ENCODE peak calls at places on chromosomes 2 and 18, in four cellular contexts. O is A549, H is K562, W is HepG2. P is an unnamed sample.

GRCh38 chr2:235170536-235171510 is 219.0 kb downstream of the SH3BP4 start:
- DNase-seq in O (peak), H (no peak), W (no peak), P (peak)

GRCh38 chr2:222404126-222404891 is 20.0 kb upstream of the SGPP2 start:
- DNase-seq in H (no peak), W (no peak), O (no peak), P (no peak)

GRCh38 chr2:127027715-127028114 is 79.2 kb downstream of the BIN1 start:
- DNase-seq in W (no peak), H (no peak), O (peak), P (no peak)

GRCh38 chr2:29336334-29336733 is 221.1 kb downstream of the CLIP4 start:
- DNase-seq in H (no peak), W (no peak), O (no peak), P (no peak)

GRCh38 chr2:171785450-171785849 is 98.2 kb downstream of the DYNC1I2 start:
- DNase-seq in H (no peak), O (no peak), W (no peak), P (no peak)

GRCh38 chr18:13186687-13187086 is 31.9 kb upstream of the LDLRAD4 start:
- DNase-seq in H (no peak), W (no peak), O (no peak), P (no peak)

GRCh38 chr18:4639628-4640310 is 184.7 kb upstream of the DLGAP1 start:
- DNase-seq in H (no peak), W (no peak), O (no peak), P (no peak)

GRCh38 chr2:44753552-44754285 is 187.8 kb upstream of the SIX3 start:
- DNase-seq in O (no peak), W (no peak), H (no peak), P (no peak)

GRCh38 chr2:74379851-74380789 is at the start of gene DCTN1:
- DNase-seq in O (peak), H (peak), W (peak), P (peak)

GRCh38 chr18:48131042-48131441 is 200.6 kb upstream of the SMAD2 start:
- DNase-seq in O (no peak), W (no peak), H (no peak), P (no peak)

GRCh38 chr2:16870677-16871076 is 205.0 kb upstream of the CYRIA start:
- DNase-seq in O (no peak), W (no peak), H (no peak), P (no peak)

GRCh38 chr2:127165539-127165935 is 54.6 kb downstream of the CYP27C1 start:
- DNase-seq in O (no peak), H (no peak), W (no peak), P (no peak)

GRCh38 chr18:74836296-74837139 is 238.8 kb downstream of the ZNF407 start:
- DNase-seq in W (peak), H (no peak), O (peak), P (peak)

GRCh38 chr2:174776223-174776622 is 12.0 kb upstream of the CHRNA1 start:
- DNase-seq in O (no peak), H (peak), W (no peak), P (no peak)

GRCh38 chr2:28102455-28102874 is 211.9 kb downstream of the BABAM2 start:
- DNase-seq in H (no peak), W (no peak), O (no peak), P (peak)

DNA sequence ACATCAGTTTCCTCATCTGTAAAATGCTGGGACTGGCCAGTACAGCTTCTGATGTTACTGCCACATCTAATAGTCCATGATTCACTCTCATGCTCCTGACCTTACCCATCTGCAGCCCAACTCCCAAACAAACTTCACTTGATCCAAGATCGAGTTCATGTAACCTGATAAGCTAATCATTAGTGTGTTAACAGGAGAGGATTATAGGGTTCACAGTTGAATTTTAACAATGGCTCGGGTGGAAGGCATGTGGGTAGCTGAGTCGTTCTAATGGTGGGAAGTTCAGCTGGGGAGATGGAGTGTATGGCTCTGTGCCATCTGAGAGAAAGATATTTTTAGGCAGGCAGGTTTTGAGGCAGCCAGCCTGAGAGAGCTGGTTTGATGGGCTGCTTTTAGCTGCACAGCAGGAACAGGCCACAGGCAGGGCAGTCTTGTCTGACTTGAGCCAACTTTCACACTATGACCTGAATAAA is 17.6 kb upstream of the NFE2L2 start:
- DNase-seq in O (no peak), H (no peak), W (no peak), P (peak)
- TF ChIP-seq POLR2A in O (no peak), H (no peak), W (no peak), P (no peak)

GRCh38 chr2:168706806-168707205 is 95.6 kb upstream of the NOSTRIN start:
- DNase-seq in O (no peak), H (no peak), W (no peak), P (no peak)

GRCh38 chr2:168702579-168702978 is 99.9 kb upstream of the NOSTRIN start:
- DNase-seq in W (no peak), H (no peak), O (no peak), P (no peak)

GRCh38 chr2:168705534-168706470 is 96.6 kb upstream of the NOSTRIN start:
- DNase-seq in H (no peak), O (peak), W (peak), P (peak)

GRCh38 chr2:168700615-168701245 is 101.7 kb upstream of the NOSTRIN start:
- DNase-seq in O (no peak), H (no peak), W (no peak), P (peak)

DNA sequence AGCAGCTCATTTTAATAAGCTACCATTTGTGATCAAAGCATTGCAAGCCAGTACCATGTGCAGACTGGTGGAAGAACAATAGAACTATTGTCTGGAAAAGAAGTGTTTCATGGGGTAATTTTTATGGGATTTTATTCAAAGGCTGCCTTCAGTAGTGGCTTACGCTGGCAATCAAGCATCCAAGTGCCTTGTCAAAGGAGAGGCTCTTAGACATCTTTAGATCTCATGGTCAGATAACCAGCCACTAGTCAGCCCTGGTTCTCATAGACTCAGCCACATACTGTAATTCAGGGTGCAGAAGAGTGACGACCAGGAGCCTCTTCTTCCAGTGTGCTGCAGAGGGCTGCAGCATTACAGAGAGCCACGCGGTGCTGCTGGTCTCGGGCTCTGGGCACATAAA is 98.5 kb upstream of the NOSTRIN start:
- DNase-seq in H (no peak), O (no peak), W (no peak), P (no peak)
- TF ChIP-seq MAFK in H (no peak), O (no peak), W (no peak), P (no peak)

DNA sequence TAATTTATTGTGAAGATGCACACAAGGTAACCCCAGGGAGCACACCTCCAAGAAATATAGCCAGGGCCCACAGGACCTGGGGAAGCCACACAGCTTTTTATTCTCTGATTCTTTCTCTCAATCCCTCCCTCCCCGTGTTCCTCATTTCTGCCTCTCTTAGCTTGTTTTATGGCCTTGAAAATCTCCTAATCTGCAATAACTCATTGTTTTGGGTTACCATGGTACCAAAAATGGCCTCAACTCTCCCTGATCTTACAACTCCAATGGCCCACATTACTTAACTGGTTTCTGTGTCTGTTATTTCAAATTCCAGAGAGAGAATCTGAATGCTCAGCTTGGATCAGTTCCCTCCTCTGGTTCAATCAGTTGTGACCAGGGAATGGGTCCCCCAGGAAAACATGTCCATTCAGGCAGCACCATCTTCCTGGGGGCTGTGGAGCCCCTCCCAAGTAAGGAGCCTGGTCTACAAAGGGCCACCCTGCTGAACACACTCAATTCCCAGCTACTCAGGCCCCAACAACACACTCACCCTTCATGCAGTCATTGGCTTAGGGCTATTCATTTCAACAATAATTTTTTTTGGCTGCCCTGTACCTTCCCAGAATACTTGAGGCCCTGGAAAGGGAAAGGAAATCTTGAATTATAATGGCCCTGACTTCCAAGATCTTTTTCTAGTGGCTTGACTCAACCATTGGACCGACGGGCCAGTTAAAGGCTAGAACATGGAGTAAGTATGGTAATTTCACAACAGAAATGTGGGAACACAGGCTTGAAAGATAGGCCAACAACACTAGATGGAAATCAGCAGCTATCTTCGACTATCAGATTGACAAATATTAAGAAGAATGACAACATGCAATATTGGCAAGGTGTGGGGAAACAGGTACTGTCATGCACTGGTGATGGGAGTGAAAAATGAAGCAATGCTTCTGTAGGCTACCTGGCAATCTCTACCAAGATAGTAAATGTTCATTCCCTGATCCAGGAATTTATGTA is 41.6 kb upstream of the ST3GAL5 start:
- DNase-seq in W (no peak), H (no peak), O (no peak), P (no peak)
- TF ChIP-seq MAZ in W (no peak), H (no peak), O (no peak), P (no peak)

GRCh38 chr2:26691881-26692813 is at the start of gene KCNK3:
- DNase-seq in O (no peak), H (peak), W (no peak), P (peak)
- TF ChIP-seq POLR2A in O (no peak), H (no peak), W (no peak), P (no peak)

GRCh38 chr2:102707796-102708713 is 53.8 kb upstream of the TMEM182 start:
- DNase-seq in W (no peak), H (no peak), O (no peak), P (no peak)

GRCh38 chr2:102698369-102699111 is 63.3 kb upstream of the TMEM182 start:
- DNase-seq in H (peak), W (no peak), O (no peak), P (no peak)

GRCh38 chr2:102703305-102703704 is 58.5 kb upstream of the TMEM182 start:
- DNase-seq in H (no peak), O (no peak), W (no peak), P (no peak)

GRCh38 chr2:102704531-102704930 is 57.3 kb upstream of the TMEM182 start:
- DNase-seq in W (no peak), O (no peak), H (no peak), P (no peak)

GRCh38 chr2:102703748-102704147 is 58.1 kb upstream of the TMEM182 start:
- DNase-seq in H (peak), W (peak), O (peak), P (peak)
- TF ChIP-seq MAFK in H (no peak), W (no peak), O (no peak), P (no peak)

DNA sequence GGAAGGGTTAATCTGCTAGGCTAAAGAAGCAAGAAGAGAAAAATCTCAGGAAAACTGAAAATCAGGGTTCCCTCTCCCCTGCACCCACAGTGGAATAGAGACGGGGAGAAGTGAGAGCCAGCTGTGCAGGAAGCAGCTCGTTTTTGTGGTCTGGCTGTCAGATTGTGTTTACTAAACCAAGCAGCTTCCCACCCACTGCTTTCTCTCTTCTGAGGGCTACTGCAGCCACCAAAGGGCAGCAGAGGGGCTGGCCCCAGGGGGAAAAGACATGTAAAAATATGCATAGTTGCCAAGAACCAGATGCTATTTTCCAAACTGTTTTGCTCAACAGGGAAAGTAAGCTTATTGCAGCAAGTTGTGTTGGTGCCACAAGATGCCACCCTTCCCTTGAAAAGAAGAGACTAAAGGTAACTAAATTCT is 72.6 kb upstream of the THUMPD2 start:
- DNase-seq in W (no peak), O (no peak), H (no peak), P (peak)
- TF ChIP-seq MAZ in W (no peak), O (no peak), H (no peak), P (no peak)

DNA sequence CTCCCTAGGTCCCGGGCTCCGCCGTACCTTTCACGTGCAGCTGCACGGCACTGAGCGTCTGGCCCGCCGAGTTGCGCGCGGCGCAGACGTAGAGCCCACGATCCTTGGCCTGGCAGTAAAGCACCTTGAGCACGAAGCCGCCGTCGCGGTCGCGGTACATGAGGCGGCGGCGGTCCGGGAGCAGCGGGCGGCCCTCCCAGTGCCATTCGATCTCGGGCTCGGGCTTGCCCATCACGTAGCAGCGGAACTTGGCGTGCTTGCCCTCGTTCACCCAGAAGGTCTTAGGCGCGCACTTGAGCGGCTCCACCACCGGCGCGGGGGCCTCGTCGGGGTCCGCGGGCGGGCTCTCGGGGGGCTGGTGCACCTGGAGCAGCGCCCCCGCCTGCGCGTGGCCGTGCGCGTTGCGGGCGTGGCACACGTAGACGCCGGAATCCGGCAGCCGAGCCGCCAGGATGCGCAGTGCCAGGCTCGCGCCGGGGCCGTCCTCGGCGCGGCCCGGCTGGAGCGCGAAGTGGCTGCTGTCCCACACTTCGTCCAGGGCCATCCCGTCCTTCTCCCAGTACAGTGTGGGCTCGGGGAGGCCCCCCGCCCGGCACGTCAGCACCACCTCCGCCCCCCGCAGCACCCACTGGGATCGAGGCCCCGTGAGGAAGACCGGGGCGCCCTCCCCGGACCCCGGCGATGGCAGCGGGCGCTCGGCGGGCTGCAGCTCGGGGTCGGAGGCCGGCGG is 980 bp downstream of the OBSL1 start:
- DNase-seq in W (no peak), O (peak), H (peak), P (peak)
- TF ChIP-seq POLR2A in W (peak), O (peak), H (no peak), P (no peak)